ENCODE peak calls at places on chromosomes 3 and 15, in four cellular contexts. H is K562, T is HEK293T, Z is GM12878. P is an unnamed sample.

GRCh38 chr15:95609096-95609495 is 721.4 kb upstream of the NR2F2 start:
- DNase-seq in T (no peak), H (no peak), Z (no peak), P (no peak)

GRCh38 chr3:50675179-50676030 is 678 bp downstream of the DOCK3 start:
- DNase-seq in T (peak; percentile 76), Z (no peak), H (peak; percentile 39), P (no peak)

GRCh38 chr15:70936326-70936725 is 43.7 kb downstream of the LRRC49 start:
- DNase-seq in Z (no peak), H (no peak), T (peak; percentile 21), P (no peak)

GRCh38 chr3:111846717-111847116 is 12.3 kb upstream of the PHLDB2 start:
- DNase-seq in H (no peak), T (no peak), Z (no peak), P (no peak)

GRCh38 chr3:11711826-11712225 is 68.1 kb upstream of the VGLL4 start:
- DNase-seq in H (no peak), T (no peak), Z (no peak), P (no peak)

GRCh38 chr15:36886135-36887011 is 214.0 kb downstream of the MEIS2 start:
- DNase-seq in T (no peak), H (no peak), Z (no peak), P (no peak)

GRCh38 chr3:64651791-64652241 is 36.0 kb downstream of the ADAMTS9 start:
- DNase-seq in Z (no peak), T (no peak), H (no peak), P (no peak)

GRCh38 chr3:133152056-133152455 is 113.9 kb downstream of the TMEM108 start:
- DNase-seq in Z (no peak), H (no peak), T (no peak), P (no peak)

GRCh38 chr15:66798426-66799061 is 96.5 kb downstream of the SMAD6 start:
- DNase-seq in H (no peak), Z (no peak), T (no peak), P (no peak)

GRCh38 chr3:6844723-6845122 is 16.2 kb upstream of the GRM7 start:
- DNase-seq in H (no peak), Z (no peak), T (no peak), P (no peak)

GRCh38 chr3:100401674-100402036 is 316 bp downstream of the LNP1 start:
- DNase-seq in Z (no peak), H (peak; percentile 11), T (peak; percentile 31), P (no peak)

GRCh38 chr15:40421246-40422157 is 15.9 kb downstream of the IVD start:
- DNase-seq in Z (no peak), T (peak; percentile 74), H (peak; percentile 89), P (peak; percentile 37)

GRCh38 chr3:135975536-135975935 is 10.0 kb downstream of the PPP2R3A start:
- DNase-seq in H (no peak), T (no peak), Z (no peak), P (no peak)

GRCh38 chr3:43959498-43960447 is 269.0 kb downstream of the ABHD5 start:
- DNase-seq in Z (no peak), T (peak; percentile 3), H (no peak), P (no peak)

GRCh38 chr3:43964640-43965039 is 273.9 kb downstream of the ABHD5 start:
- DNase-seq in H (no peak), T (no peak), Z (no peak), P (no peak)

GRCh38 chr3:43960448-43960840 is 269.7 kb downstream of the ABHD5 start:
- DNase-seq in H (no peak), T (peak; percentile 7), Z (no peak), P (no peak)

GRCh38 chr3:43963208-43963607 is 272.5 kb downstream of the ABHD5 start:
- DNase-seq in T (no peak), Z (no peak), H (no peak), P (no peak)

GRCh38 chr3:43962043-43962442 is 271.3 kb downstream of the ABHD5 start:
- DNase-seq in T (peak; percentile 3), H (no peak), Z (no peak), P (no peak)
- TF ChIP-seq FOXK2 in T (no peak), H (no peak), Z (no peak), P (no peak)

GRCh38 chr3:110744723-110745122 is 326.9 kb upstream of the NECTIN3 start:
- DNase-seq in T (no peak), H (no peak), Z (no peak), P (no peak)

GRCh38 chr3:110738531-110738930 is 333.1 kb upstream of the NECTIN3 start:
- DNase-seq in Z (no peak), T (no peak), H (no peak), P (no peak)

GRCh38 chr3:110741891-110742290 is 329.7 kb upstream of the NECTIN3 start:
- DNase-seq in H (no peak), T (no peak), Z (no peak), P (no peak)

GRCh38 chr3:110743984-110744383 is 327.6 kb upstream of the NECTIN3 start:
- DNase-seq in H (no peak), T (no peak), Z (no peak), P (no peak)

GRCh38 chr3:110743202-110743601 is 328.4 kb upstream of the NECTIN3 start:
- DNase-seq in H (no peak), T (no peak), Z (no peak), P (peak; percentile 83)
- TF ChIP-seq FOXK2 in H (no peak), T (no peak), Z (no peak), P (no peak)

GRCh38 chr3:99013077-99013476 is 111.6 kb upstream of the DCBLD2 start:
- DNase-seq in T (no peak), H (no peak), Z (no peak), P (no peak)
- TF ChIP-seq FOXK2 in T (no peak), H (no peak), Z (no peak), P (no peak)

GRCh38 chr15:74826372-74826819 is at the start of gene CPLX3:
- DNase-seq in T (no peak), Z (no peak), H (peak; percentile 87), P (no peak)
- TF ChIP-seq FOXK2 in T (no peak), Z (no peak), H (no peak), P (no peak)

DNA sequence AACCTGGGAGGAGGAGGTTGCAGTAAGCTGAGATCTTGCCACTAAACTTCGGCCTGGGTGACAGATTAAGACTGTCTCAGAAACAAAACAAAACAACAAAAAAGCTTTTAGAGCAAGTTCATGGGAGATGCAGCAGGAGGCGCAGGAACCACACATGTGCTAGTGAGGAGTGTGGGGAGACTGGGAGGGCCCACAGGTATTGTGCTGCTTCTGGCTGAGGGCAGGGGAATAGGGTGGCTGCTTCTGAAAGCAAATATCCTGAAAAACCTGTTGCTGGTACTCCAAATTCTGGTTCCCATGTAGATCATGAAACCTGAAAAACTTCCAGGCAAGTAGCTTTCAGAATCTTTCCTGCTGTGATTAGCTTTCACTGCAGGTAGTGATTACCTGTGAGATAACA is 22.1 kb downstream of the TYRO3 start:
- DNase-seq in T (no peak), Z (no peak), H (peak; percentile 45), P (no peak)
- TF ChIP-seq FOXK2 in T (no peak), Z (no peak), H (no peak), P (no peak)

GRCh38 chr3:125121246-125122010 is 65.6 kb upstream of the HEG1 start:
- DNase-seq in Z (peak; percentile 60), T (no peak), H (no peak), P (no peak)

GRCh38 chr3:125118600-125118999 is 62.8 kb upstream of the HEG1 start:
- DNase-seq in H (no peak), Z (no peak), T (no peak), P (no peak)

GRCh38 chr3:125119752-125120369 is 64.1 kb upstream of the HEG1 start:
- DNase-seq in Z (peak; percentile 87), T (no peak), H (no peak), P (no peak)

GRCh38 chr3:125117631-125118191 is 61.9 kb upstream of the HEG1 start:
- DNase-seq in Z (no peak), H (no peak), T (no peak), P (no peak)

DNA sequence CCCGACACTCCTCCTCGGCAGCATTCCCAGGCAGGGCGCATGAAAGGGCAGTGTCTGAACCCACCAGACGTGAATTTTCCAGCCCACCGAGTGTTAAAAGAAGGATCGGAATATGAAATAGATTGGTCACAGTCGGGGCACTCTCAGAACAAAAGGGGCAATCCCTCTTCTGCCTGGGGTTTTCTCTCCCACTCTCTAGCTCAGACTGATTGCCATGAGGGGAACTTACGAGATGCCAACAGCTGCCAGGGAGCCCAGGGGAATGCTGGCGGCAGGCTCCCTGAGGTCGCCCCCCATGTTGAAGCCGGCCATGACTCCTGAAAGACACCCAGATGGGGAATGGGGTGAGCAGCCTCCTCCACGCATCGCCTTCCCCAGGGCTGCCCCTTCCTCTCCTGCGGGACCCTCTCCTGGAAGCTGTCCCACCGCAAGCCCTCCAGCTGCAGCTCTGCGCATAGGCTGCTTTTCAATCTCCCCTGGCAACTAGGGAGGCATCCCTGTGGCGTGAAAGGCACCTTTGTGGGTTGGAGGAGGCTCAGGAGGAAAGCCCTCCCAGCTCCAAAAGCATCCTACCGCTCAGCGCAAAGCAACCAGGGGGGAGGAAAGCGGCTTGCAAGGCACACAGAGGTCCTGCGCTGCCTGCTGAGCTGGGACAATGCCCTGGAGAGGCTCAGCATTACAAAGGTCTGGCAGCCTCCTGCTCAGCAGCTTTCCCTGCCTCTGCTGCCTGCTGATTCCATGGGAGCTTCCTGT is 64.7 kb upstream of the HEG1 start:
- DNase-seq in H (no peak), T (no peak), Z (no peak), P (no peak)
- TF ChIP-seq FOXK2 in H (no peak), T (no peak), Z (no peak), P (no peak)

GRCh38 chr3:101858464-101858863 is 9.2 kb downstream of the NFKBIZ start:
- DNase-seq in Z (no peak), H (no peak), T (no peak), P (no peak)
- TF ChIP-seq FOXK2 in Z (no peak), H (no peak), T (no peak), P (no peak)

DNA sequence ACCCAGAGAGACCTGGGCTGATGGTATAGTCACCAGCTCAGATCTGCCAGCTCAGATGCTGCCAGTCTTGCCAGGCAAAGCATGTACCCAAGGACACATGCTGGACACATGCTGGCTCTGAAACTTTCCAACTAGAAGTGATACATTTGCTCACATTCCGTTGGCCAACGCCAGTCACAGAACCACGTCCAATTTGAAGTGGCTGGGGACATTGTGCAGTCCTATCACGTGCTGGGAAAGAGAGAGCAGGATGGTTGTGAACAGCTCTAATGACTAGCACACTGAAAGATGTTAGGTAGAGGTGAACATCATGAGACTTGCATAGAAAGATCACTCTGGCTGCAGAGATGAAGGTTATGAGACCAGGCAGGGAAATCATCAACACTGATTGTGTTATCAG is 308.5 kb upstream of the ROPN1 start:
- DNase-seq in Z (no peak), H (no peak), T (no peak), P (no peak)
- TF ChIP-seq FOXK2 in Z (no peak), H (no peak), T (no peak), P (no peak)

P was measured in HepG2.